ENCODE peak calls at places on chromosomes 1 and 21, in ten cellular contexts. Y is HEK293T, G is NB4, T is 8988T, D is T-cell, J is GM12864, S is brain pericyte, R is A673, C is heart left ventricle, I is NCI-H1694. Z is an unnamed sample.

GRCh38 chr21:37557261-37557950 is 190.8 kb downstream of the DYRK1A start:
- DNase-seq in C (no peak), R (no peak), G (no peak), J (peak), Y (no peak), T (no peak), D (no peak), S (no peak), I (no peak), Z (no peak)

GRCh38 chr1:53619811-53620619 is 118.9 kb downstream of the GLIS1 start:
- DNase-seq in G (no peak), S (no peak), R (no peak), J (no peak), C (no peak), T (no peak), D (no peak), Y (no peak), I (peak), Z (no peak)

GRCh38 chr1:91609571-91609970 is 108.9 kb downstream of the CDC7 start:
- DNase-seq in C (no peak), T (peak), J (no peak), S (no peak), D (no peak), R (no peak), Y (no peak), I (no peak), G (no peak), Z (no peak)

GRCh38 chr1:64223329-64224151 is 20.1 kb downstream of the UBE2U start:
- DNase-seq in R (no peak), G (peak), S (no peak), J (no peak), C (no peak), T (no peak), Y (peak), D (no peak), I (no peak), Z (no peak)

GRCh38 chr21:38223893-38224540 is 32.8 kb upstream of the KCNJ15 start:
- DNase-seq in D (no peak), R (peak), J (no peak), T (no peak), G (peak), S (no peak), Y (no peak), C (no peak), I (no peak), Z (no peak)

GRCh38 chr1:229661022-229661877 is 35.2 kb downstream of the URB2 start:
- DNase-seq in Y (peak), J (no peak), I (peak), R (peak), S (no peak), G (peak), T (peak), C (peak), D (peak), Z (peak)

GRCh38 chr1:3746784-3747521 is 5.3 kb upstream of the CCDC27 start:
- DNase-seq in R (peak), I (peak), G (peak), D (peak), C (peak), S (no peak), T (peak), Y (peak), J (peak), Z (no peak)

GRCh38 chr1:12480748-12481362 is 137.2 kb downstream of the DHRS3 start:
- DNase-seq in J (peak), Y (no peak), D (no peak), T (peak), R (peak), C (no peak), I (no peak), S (no peak), G (peak), Z (no peak)

GRCh38 chr21:46033410-46034404 is 52.1 kb downstream of the COL6A1 start:
- DNase-seq in R (no peak), I (no peak), J (no peak), C (no peak), S (no peak), G (no peak), D (no peak), Y (peak), T (no peak), Z (no peak)

GRCh38 chr1:78073441-78073840 is 27.7 kb downstream of the GIPC2 start:
- DNase-seq in R (peak), S (no peak), Y (no peak), I (no peak), J (no peak), T (no peak), C (no peak), G (no peak), D (no peak), Z (no peak)

GRCh38 chr1:61921435-61921834 is 179.2 kb downstream of the PATJ start:
- DNase-seq in C (no peak), Y (no peak), G (no peak), D (no peak), R (peak), T (no peak), J (no peak), I (no peak), S (no peak), Z (no peak)